ENCODE peak calls at places on chromosomes 3 and 15, in nine cellular contexts. Q is heart right ventricle; H is mesothelial cell of epicardium; C is C1 segment of cervical spinal cord; D is EL; Y is transverse colon; K is CD8-positive, alpha-beta memory T cell; B is stimulated activated CD4-positive, alpha-beta T cell treated with anti-CD3 and anti-CD28 coated beads, TNF-alpha, amount 100 ng/mL, for 4 hours; N is mesenteric fat pad. J is an unnamed sample.

GRCh38 chr3:83928391-83928790 is 1030.4 kb upstream of the CADM2 start:
- DNase-seq in Q (no peak), H (no peak), C (no peak), D (no peak), Y (no peak), K (no peak), B (no peak), N (no peak), J (no peak)

GRCh38 chr3:172181936-172182708 is 142.7 kb downstream of the FNDC3B start:
- DNase-seq in Q (no peak), H (no peak), C (no peak), D (peak; percentile 75), Y (no peak), K (no peak), B (no peak), N (no peak), J (no peak)

GRCh38 chr15:47505712-47506542 is 211.4 kb upstream of the SEMA6D start:
- DNase-seq in Q (peak; percentile 27), H (no peak), C (no peak), D (no peak), Y (no peak), K (no peak), B (no peak), N (no peak), J (no peak)

GRCh38 chr15:70480196-70480856 is 283.0 kb downstream of the UACA start:
- DNase-seq in Q (no peak), H (no peak), C (no peak), D (no peak), Y (no peak), K (peak; percentile 80), B (no peak), N (no peak), J (no peak)

GRCh38 chr3:187491371-187491770 is 123.2 kb downstream of the RTP4 start:
- DNase-seq in Q (no peak), H (no peak), C (no peak), D (no peak), Y (no peak), K (no peak), B (no peak), N (no peak), J (no peak)

GRCh38 chr15:77070500-77071337 is at the start of gene TSPAN3:
- DNase-seq in Q (peak; percentile 94), H (peak; percentile 96), C (peak; percentile 89), D (peak; percentile 91), Y (peak; percentile 95), K (peak; percentile 94), B (peak; percentile 84), N (peak; percentile 98), J (peak; percentile 94)

GRCh38 chr3:23991236-23992050 is 46.4 kb downstream of the NR1D2 start:
- DNase-seq in Q (no peak), H (no peak), C (peak; percentile 46), D (no peak), Y (no peak), K (no peak), B (no peak), N (no peak), J (no peak)

GRCh38 chr3:72814308-72814707 is 33.9 kb downstream of the SHQ1 start:
- DNase-seq in Q (no peak), H (no peak), C (no peak), D (no peak), Y (no peak), K (no peak), B (no peak), N (no peak), J (no peak)

GRCh38 chr3:98612587-98612986 is 19.2 kb upstream of the CPOX start:
- DNase-seq in Q (no peak), H (no peak), C (no peak), D (no peak), Y (peak; percentile 11), K (no peak), B (no peak), N (no peak), J (no peak)

GRCh38 chr3:134291300-134292254 is 40.9 kb upstream of the RYK start:
- DNase-seq in Q (no peak), H (peak; percentile 63), C (peak; percentile 30), D (peak; percentile 46), Y (peak; percentile 63), K (no peak), B (no peak), N (no peak), J (no peak)

GRCh38 chr3:32685604-32686185 is 707 bp downstream of the CNOT10 start:
- DNase-seq in Q (no peak), H (no peak), C (no peak), D (no peak), Y (no peak), K (no peak), B (no peak), N (no peak), J (no peak)

GRCh38 chr3:158802399-158803023 is 657 bp downstream of the MFSD1 start:
- DNase-seq in Q (no peak), H (no peak), C (no peak), D (no peak), Y (peak; percentile 26), K (no peak), B (no peak), N (no peak), J (no peak)

GRCh38 chr3:64140651-64141050 is 84.6 kb downstream of the PRICKLE2 start:
- DNase-seq in Q (no peak), H (no peak), C (no peak), D (no peak), Y (no peak), K (no peak), B (no peak), N (no peak), J (no peak)

GRCh38 chr3:189967254-189967865 is 153.3 kb downstream of the P3H2 start:
- DNase-seq in Q (peak; percentile 39), H (no peak), C (no peak), D (peak; percentile 62), Y (no peak), K (no peak), B (no peak), N (no peak), J (no peak)

GRCh38 chr3:182523836-182524235 is 269.5 kb upstream of the ATP11B start:
- DNase-seq in Q (no peak), H (no peak), C (no peak), D (no peak), Y (no peak), K (no peak), B (no peak), N (no peak), J (no peak)

GRCh38 chr3:169911272-169911671 is at the start of gene SAMD7:
- DNase-seq in Q (no peak), H (no peak), C (no peak), D (no peak), Y (no peak), K (no peak), B (no peak), N (no peak), J (no peak)

GRCh38 chr3:45109736-45110135 is 36.4 kb downstream of the CDCP1 start:
- DNase-seq in Q (no peak), H (no peak), C (no peak), D (no peak), Y (no peak), K (no peak), B (no peak), N (no peak), J (no peak)

GRCh38 chr15:36738817-36739216 is 159.4 kb downstream of the CDIN1 start:
- DNase-seq in Q (no peak), H (no peak), C (no peak), D (no peak), Y (no peak), K (no peak), B (no peak), N (no peak), J (no peak)

GRCh38 chr3:141191097-141191749 is 40.4 kb upstream of the PXYLP1 start:
- DNase-seq in Q (no peak), H (no peak), C (no peak), D (peak; percentile 34), Y (no peak), K (no peak), B (no peak), N (no peak), J (no peak)

GRCh38 chr3:64627471-64628321 is 60.1 kb downstream of the ADAMTS9 start:
- DNase-seq in Q (no peak), H (no peak), C (no peak), D (no peak), Y (no peak), K (no peak), B (no peak), N (no peak), J (no peak)

GRCh38 chr3:138234401-138235179 is 47.5 kb downstream of the ARMC8 start:
- DNase-seq in Q (no peak), H (no peak), C (no peak), D (peak; percentile 10), Y (no peak), K (no peak), B (no peak), N (no peak), J (no peak)

GRCh38 chr3:122306622-122306953 is 18.5 kb upstream of the CSTA start:
- DNase-seq in Q (no peak), H (no peak), C (no peak), D (no peak), Y (no peak), K (no peak), B (no peak), N (no peak), J (no peak)

GRCh38 chr15:80480171-80480811 is 76.1 kb downstream of the ARNT2 start:
- DNase-seq in Q (peak; percentile 13), H (no peak), C (no peak), D (no peak), Y (no peak), K (no peak), B (no peak), N (no peak), J (no peak)